ENCODE peak calls at places on chromosomes 13 and 19, in eight cellular contexts. One of them, this sample, is unnamed.
A peak's percentile ranks its signal among the peaks of the same experiment; 100 is the strongest.

GRCh38 chr19:11356676-11357550 is 1.7 kb downstream of the PLPPR2 start:
- DNase-seq in T-cell: no peak
- DNase-seq in stimulated activated CD8-positive, alpha-beta memory T cell treated with anti-CD3 and anti-CD28 coated beads, Interleukin-2, amount 100 ng/mL, for 1 hour: no peak
- DNase-seq in hippocampal formation: no peak
- DNase-seq in mesendoderm: no peak
- DNase-seq in M059J: no peak
- DNase-seq in HCEC 1CT: no peak
- DNase-seq in cardiac fibroblast: no peak
- DNase-seq in this sample: no peak

GRCh38 chr19:46546194-46546896 is 50.7 kb upstream of the PNMA8B start:
- DNase-seq in T-cell: no peak
- DNase-seq in hippocampal formation: no peak
- DNase-seq in cardiac fibroblast: peak; percentile 69
- DNase-seq in stimulated activated CD8-positive, alpha-beta memory T cell treated with anti-CD3 and anti-CD28 coated beads, Interleukin-2, amount 100 ng/mL, for 1 hour: no peak
- DNase-seq in M059J: peak; percentile 61
- DNase-seq in HCEC 1CT: peak; percentile 9
- DNase-seq in mesendoderm: peak; percentile 78
- DNase-seq in this sample: peak; percentile 67

GRCh38 chr19:20079487-20079886 is 1.7 kb downstream of the ZNF90 start:
- DNase-seq in hippocampal formation: no peak
- DNase-seq in stimulated activated CD8-positive, alpha-beta memory T cell treated with anti-CD3 and anti-CD28 coated beads, Interleukin-2, amount 100 ng/mL, for 1 hour: no peak
- DNase-seq in T-cell: no peak
- DNase-seq in cardiac fibroblast: no peak
- DNase-seq in HCEC 1CT: no peak
- DNase-seq in M059J: no peak
- DNase-seq in mesendoderm: no peak
- DNase-seq in this sample: no peak

GRCh38 chr13:78680611-78681010 is 21.7 kb upstream of the OBI1 start:
- DNase-seq in hippocampal formation: no peak
- DNase-seq in mesendoderm: no peak
- DNase-seq in cardiac fibroblast: no peak
- DNase-seq in T-cell: no peak
- DNase-seq in stimulated activated CD8-positive, alpha-beta memory T cell treated with anti-CD3 and anti-CD28 coated beads, Interleukin-2, amount 100 ng/mL, for 1 hour: no peak
- DNase-seq in M059J: no peak
- DNase-seq in HCEC 1CT: no peak
- DNase-seq in this sample: no peak

GRCh38 chr19:3046621-3047306 is 15.5 kb downstream of the TLE5 start:
- DNase-seq in mesendoderm: peak; percentile 79
- DNase-seq in cardiac fibroblast: peak; percentile 51
- DNase-seq in HCEC 1CT: no peak
- DNase-seq in stimulated activated CD8-positive, alpha-beta memory T cell treated with anti-CD3 and anti-CD28 coated beads, Interleukin-2, amount 100 ng/mL, for 1 hour: no peak
- DNase-seq in M059J: no peak
- DNase-seq in hippocampal formation: no peak
- DNase-seq in T-cell: no peak
- DNase-seq in this sample: no peak

GRCh38 chr13:102035969-102036368 is 365.9 kb downstream of the FGF14 start:
- DNase-seq in M059J: no peak
- DNase-seq in hippocampal formation: no peak
- DNase-seq in mesendoderm: no peak
- DNase-seq in stimulated activated CD8-positive, alpha-beta memory T cell treated with anti-CD3 and anti-CD28 coated beads, Interleukin-2, amount 100 ng/mL, for 1 hour: no peak
- DNase-seq in cardiac fibroblast: no peak
- DNase-seq in T-cell: no peak
- DNase-seq in HCEC 1CT: no peak
- DNase-seq in this sample: no peak

GRCh38 chr19:35487821-35488220 is 2.4 kb downstream of the KRTDAP start:
- DNase-seq in M059J: no peak
- DNase-seq in cardiac fibroblast: no peak
- DNase-seq in stimulated activated CD8-positive, alpha-beta memory T cell treated with anti-CD3 and anti-CD28 coated beads, Interleukin-2, amount 100 ng/mL, for 1 hour: no peak
- DNase-seq in HCEC 1CT: no peak
- DNase-seq in T-cell: no peak
- DNase-seq in hippocampal formation: no peak
- DNase-seq in mesendoderm: no peak
- DNase-seq in this sample: no peak

GRCh38 chr19:8577247-8577646 is at the start of gene MYO1F:
- DNase-seq in cardiac fibroblast: no peak
- DNase-seq in HCEC 1CT: no peak
- DNase-seq in M059J: no peak
- DNase-seq in T-cell: no peak
- DNase-seq in hippocampal formation: no peak
- DNase-seq in stimulated activated CD8-positive, alpha-beta memory T cell treated with anti-CD3 and anti-CD28 coated beads, Interleukin-2, amount 100 ng/mL, for 1 hour: no peak
- DNase-seq in mesendoderm: no peak
- DNase-seq in this sample: no peak

GRCh38 chr13:108302279-108302678 is 32.8 kb downstream of the TNFSF13B start:
- DNase-seq in M059J: no peak
- DNase-seq in mesendoderm: peak; percentile 77
- DNase-seq in HCEC 1CT: peak; percentile 30
- DNase-seq in cardiac fibroblast: no peak
- DNase-seq in stimulated activated CD8-positive, alpha-beta memory T cell treated with anti-CD3 and anti-CD28 coated beads, Interleukin-2, amount 100 ng/mL, for 1 hour: no peak
- DNase-seq in hippocampal formation: no peak
- DNase-seq in T-cell: no peak
- DNase-seq in this sample: peak; percentile 58

GRCh38 chr13:29578300-29579048 is 17.0 kb downstream of the SLC7A1 start:
- DNase-seq in stimulated activated CD8-positive, alpha-beta memory T cell treated with anti-CD3 and anti-CD28 coated beads, Interleukin-2, amount 100 ng/mL, for 1 hour: no peak
- DNase-seq in T-cell: no peak
- DNase-seq in cardiac fibroblast: no peak
- DNase-seq in HCEC 1CT: no peak
- DNase-seq in M059J: no peak
- DNase-seq in mesendoderm: no peak
- DNase-seq in hippocampal formation: no peak
- DNase-seq in this sample: peak; percentile 48

GRCh38 chr13:98947925-98948324 is 29.9 kb downstream of the DOCK9 start:
- DNase-seq in stimulated activated CD8-positive, alpha-beta memory T cell treated with anti-CD3 and anti-CD28 coated beads, Interleukin-2, amount 100 ng/mL, for 1 hour: no peak
- DNase-seq in T-cell: no peak
- DNase-seq in mesendoderm: peak; percentile 49
- DNase-seq in cardiac fibroblast: no peak
- DNase-seq in HCEC 1CT: no peak
- DNase-seq in hippocampal formation: no peak
- DNase-seq in M059J: no peak
- DNase-seq in this sample: no peak

GRCh38 chr19:56069642-56070041 is 51.5 kb downstream of the ZNF787 start:
- DNase-seq in HCEC 1CT: no peak
- DNase-seq in M059J: no peak
- DNase-seq in hippocampal formation: no peak
- DNase-seq in cardiac fibroblast: no peak
- DNase-seq in T-cell: no peak
- DNase-seq in mesendoderm: no peak
- DNase-seq in stimulated activated CD8-positive, alpha-beta memory T cell treated with anti-CD3 and anti-CD28 coated beads, Interleukin-2, amount 100 ng/mL, for 1 hour: no peak
- DNase-seq in this sample: no peak

GRCh38 chr13:33207616-33207964 is 78.0 kb downstream of the STARD13 start:
- DNase-seq in cardiac fibroblast: peak; percentile 90
- DNase-seq in T-cell: no peak
- DNase-seq in mesendoderm: no peak
- DNase-seq in HCEC 1CT: peak; percentile 90
- DNase-seq in stimulated activated CD8-positive, alpha-beta memory T cell treated with anti-CD3 and anti-CD28 coated beads, Interleukin-2, amount 100 ng/mL, for 1 hour: no peak
- DNase-seq in M059J: peak; percentile 31
- DNase-seq in hippocampal formation: no peak
- DNase-seq in this sample: no peak

GRCh38 chr13:78881054-78881453 is 222.1 kb upstream of the OBI1 start:
- DNase-seq in stimulated activated CD8-positive, alpha-beta memory T cell treated with anti-CD3 and anti-CD28 coated beads, Interleukin-2, amount 100 ng/mL, for 1 hour: no peak
- DNase-seq in M059J: no peak
- DNase-seq in HCEC 1CT: no peak
- DNase-seq in T-cell: no peak
- DNase-seq in cardiac fibroblast: no peak
- DNase-seq in mesendoderm: peak; percentile 86
- DNase-seq in hippocampal formation: no peak
- DNase-seq in this sample: no peak

GRCh38 chr19:48121909-48122371 is 11.3 kb upstream of the PLA2G4C start:
- DNase-seq in hippocampal formation: no peak
- DNase-seq in stimulated activated CD8-positive, alpha-beta memory T cell treated with anti-CD3 and anti-CD28 coated beads, Interleukin-2, amount 100 ng/mL, for 1 hour: no peak
- DNase-seq in cardiac fibroblast: peak; percentile 51
- DNase-seq in T-cell: no peak
- DNase-seq in mesendoderm: no peak
- DNase-seq in HCEC 1CT: no peak
- DNase-seq in M059J: peak; percentile 58
- DNase-seq in this sample: peak; percentile 94

GRCh38 chr13:32857689-32858088 is 158.5 kb upstream of the KL start:
- DNase-seq in T-cell: no peak
- DNase-seq in M059J: no peak
- DNase-seq in cardiac fibroblast: no peak
- DNase-seq in mesendoderm: no peak
- DNase-seq in stimulated activated CD8-positive, alpha-beta memory T cell treated with anti-CD3 and anti-CD28 coated beads, Interleukin-2, amount 100 ng/mL, for 1 hour: no peak
- DNase-seq in HCEC 1CT: no peak
- DNase-seq in hippocampal formation: no peak
- DNase-seq in this sample: peak; percentile 30

GRCh38 chr19:46015080-46015960 is 7.5 kb downstream of the PGLYRP1 start:
- DNase-seq in stimulated activated CD8-positive, alpha-beta memory T cell treated with anti-CD3 and anti-CD28 coated beads, Interleukin-2, amount 100 ng/mL, for 1 hour: peak; percentile 55
- DNase-seq in mesendoderm: peak; percentile 82
- DNase-seq in hippocampal formation: no peak
- DNase-seq in T-cell: peak; percentile 64
- DNase-seq in HCEC 1CT: no peak
- DNase-seq in cardiac fibroblast: peak; percentile 48
- DNase-seq in M059J: peak; percentile 64
- DNase-seq in this sample: peak; percentile 89

GRCh38 chr13:73657821-73658540 is 476.2 kb downstream of the KLF12 start:
- DNase-seq in HCEC 1CT: peak; percentile 9
- DNase-seq in T-cell: no peak
- DNase-seq in hippocampal formation: peak; percentile 76
- DNase-seq in M059J: no peak
- DNase-seq in stimulated activated CD8-positive, alpha-beta memory T cell treated with anti-CD3 and anti-CD28 coated beads, Interleukin-2, amount 100 ng/mL, for 1 hour: no peak
- DNase-seq in cardiac fibroblast: peak; percentile 93
- DNase-seq in mesendoderm: peak; percentile 18
- DNase-seq in this sample: no peak

GRCh38 chr19:46724468-46724867 is 7.6 kb upstream of the PRKD2 start:
- DNase-seq in cardiac fibroblast: no peak
- DNase-seq in T-cell: no peak
- DNase-seq in hippocampal formation: no peak
- DNase-seq in stimulated activated CD8-positive, alpha-beta memory T cell treated with anti-CD3 and anti-CD28 coated beads, Interleukin-2, amount 100 ng/mL, for 1 hour: no peak
- DNase-seq in M059J: no peak
- DNase-seq in mesendoderm: no peak
- DNase-seq in HCEC 1CT: no peak
- DNase-seq in this sample: no peak

GRCh38 chr19:3062165-3063105 is at the start of gene TLE5:
- DNase-seq in cardiac fibroblast: peak; percentile 62
- DNase-seq in HCEC 1CT: peak; percentile 49
- DNase-seq in stimulated activated CD8-positive, alpha-beta memory T cell treated with anti-CD3 and anti-CD28 coated beads, Interleukin-2, amount 100 ng/mL, for 1 hour: peak; percentile 58
- DNase-seq in hippocampal formation: no peak
- DNase-seq in M059J: peak; percentile 42
- DNase-seq in T-cell: peak; percentile 66
- DNase-seq in mesendoderm: peak; percentile 38
- DNase-seq in this sample: no peak

GRCh38 chr13:75492389-75492788 is 10.4 kb upstream of the TBC1D4 start:
- DNase-seq in mesendoderm: no peak
- DNase-seq in stimulated activated CD8-positive, alpha-beta memory T cell treated with anti-CD3 and anti-CD28 coated beads, Interleukin-2, amount 100 ng/mL, for 1 hour: no peak
- DNase-seq in T-cell: no peak
- DNase-seq in cardiac fibroblast: peak; percentile 51
- DNase-seq in HCEC 1CT: no peak
- DNase-seq in M059J: peak; percentile 32
- DNase-seq in hippocampal formation: no peak
- DNase-seq in this sample: no peak

GRCh38 chr13:19169991-19170390 is 11.6 kb downstream of the TUBA3C start:
- DNase-seq in mesendoderm: no peak
- DNase-seq in HCEC 1CT: no peak
- DNase-seq in hippocampal formation: no peak
- DNase-seq in stimulated activated CD8-positive, alpha-beta memory T cell treated with anti-CD3 and anti-CD28 coated beads, Interleukin-2, amount 100 ng/mL, for 1 hour: no peak
- DNase-seq in M059J: no peak
- DNase-seq in T-cell: no peak
- DNase-seq in cardiac fibroblast: no peak
- DNase-seq in this sample: no peak

GRCh38 chr19:37941820-37942515 is 35.0 kb downstream of the SIPA1L3 start:
- DNase-seq in HCEC 1CT: no peak
- DNase-seq in hippocampal formation: no peak
- DNase-seq in cardiac fibroblast: no peak
- DNase-seq in stimulated activated CD8-positive, alpha-beta memory T cell treated with anti-CD3 and anti-CD28 coated beads, Interleukin-2, amount 100 ng/mL, for 1 hour: no peak
- DNase-seq in M059J: no peak
- DNase-seq in mesendoderm: no peak
- DNase-seq in T-cell: no peak
- DNase-seq in this sample: no peak

GRCh38 chr19:55287361-55288079 is 3.7 kb downstream of the BRSK1 start:
- DNase-seq in M059J: no peak
- DNase-seq in cardiac fibroblast: no peak
- DNase-seq in HCEC 1CT: no peak
- DNase-seq in hippocampal formation: peak; percentile 80
- DNase-seq in stimulated activated CD8-positive, alpha-beta memory T cell treated with anti-CD3 and anti-CD28 coated beads, Interleukin-2, amount 100 ng/mL, for 1 hour: no peak
- DNase-seq in mesendoderm: no peak
- DNase-seq in T-cell: no peak
- DNase-seq in this sample: no peak

GRCh38 chr13:38265135-38265497 is 84.5 kb upstream of the UFM1 start:
- DNase-seq in cardiac fibroblast: no peak
- DNase-seq in mesendoderm: no peak
- DNase-seq in M059J: no peak
- DNase-seq in T-cell: no peak
- DNase-seq in stimulated activated CD8-positive, alpha-beta memory T cell treated with anti-CD3 and anti-CD28 coated beads, Interleukin-2, amount 100 ng/mL, for 1 hour: no peak
- DNase-seq in hippocampal formation: no peak
- DNase-seq in HCEC 1CT: no peak
- DNase-seq in this sample: peak; percentile 56

GRCh38 chr19:2923510-2923909 is 21.3 kb downstream of the ZNF77 start:
- DNase-seq in stimulated activated CD8-positive, alpha-beta memory T cell treated with anti-CD3 and anti-CD28 coated beads, Interleukin-2, amount 100 ng/mL, for 1 hour: no peak
- DNase-seq in hippocampal formation: peak; percentile 8
- DNase-seq in mesendoderm: no peak
- DNase-seq in T-cell: no peak
- DNase-seq in HCEC 1CT: peak; percentile 9
- DNase-seq in cardiac fibroblast: peak; percentile 93
- DNase-seq in M059J: peak; percentile 34
- DNase-seq in this sample: no peak

GRCh38 chr19:56538254-56538760 is 441 bp upstream of the ZFP28 start:
- DNase-seq in stimulated activated CD8-positive, alpha-beta memory T cell treated with anti-CD3 and anti-CD28 coated beads, Interleukin-2, amount 100 ng/mL, for 1 hour: peak; percentile 84
- DNase-seq in hippocampal formation: peak; percentile 59
- DNase-seq in M059J: peak; percentile 84
- DNase-seq in cardiac fibroblast: peak; percentile 92
- DNase-seq in mesendoderm: peak; percentile 94
- DNase-seq in HCEC 1CT: peak; percentile 74
- DNase-seq in T-cell: peak; percentile 81
- DNase-seq in this sample: peak; percentile 93

GRCh38 chr13:102907016-102907756 is 61.4 kb downstream of the ERCC5 start:
- DNase-seq in HCEC 1CT: peak; percentile 19
- DNase-seq in M059J: no peak
- DNase-seq in T-cell: no peak
- DNase-seq in cardiac fibroblast: no peak
- DNase-seq in mesendoderm: no peak
- DNase-seq in stimulated activated CD8-positive, alpha-beta memory T cell treated with anti-CD3 and anti-CD28 coated beads, Interleukin-2, amount 100 ng/mL, for 1 hour: no peak
- DNase-seq in hippocampal formation: no peak
- DNase-seq in this sample: no peak

GRCh38 chr19:21587117-21587461 is 81.7 kb downstream of the ZNF429 start:
- DNase-seq in T-cell: no peak
- DNase-seq in stimulated activated CD8-positive, alpha-beta memory T cell treated with anti-CD3 and anti-CD28 coated beads, Interleukin-2, amount 100 ng/mL, for 1 hour: no peak
- DNase-seq in mesendoderm: peak; percentile 19
- DNase-seq in M059J: no peak
- DNase-seq in hippocampal formation: no peak
- DNase-seq in HCEC 1CT: no peak
- DNase-seq in cardiac fibroblast: no peak
- DNase-seq in this sample: no peak

GRCh38 chr19:7373862-7374261 is 25.1 kb downstream of the ARHGEF18 start:
- DNase-seq in cardiac fibroblast: no peak
- DNase-seq in mesendoderm: peak; percentile 58
- DNase-seq in stimulated activated CD8-positive, alpha-beta memory T cell treated with anti-CD3 and anti-CD28 coated beads, Interleukin-2, amount 100 ng/mL, for 1 hour: no peak
- DNase-seq in M059J: peak; percentile 66
- DNase-seq in HCEC 1CT: no peak
- DNase-seq in T-cell: no peak
- DNase-seq in hippocampal formation: no peak
- DNase-seq in this sample: peak; percentile 78

GRCh38 chr19:4018775-4019504 is 11.4 kb downstream of the PIAS4 start:
- DNase-seq in HCEC 1CT: no peak
- DNase-seq in T-cell: no peak
- DNase-seq in stimulated activated CD8-positive, alpha-beta memory T cell treated with anti-CD3 and anti-CD28 coated beads, Interleukin-2, amount 100 ng/mL, for 1 hour: no peak
- DNase-seq in mesendoderm: no peak
- DNase-seq in hippocampal formation: no peak
- DNase-seq in cardiac fibroblast: no peak
- DNase-seq in M059J: no peak
- DNase-seq in this sample: no peak